ENCODE peak calls at places on chromosomes 2 and 18, in five cellular contexts. G is lower leg skin, H is RWPE2, U is mucosa of descending colon, X is GM12865. Z is an unnamed sample.

GRCh38 chr2:217856871-217857270 is 145.9 kb downstream of the TNS1 start:
- DNase-seq in H (no peak), U (no peak), G (no peak), X (no peak), Z (no peak)

GRCh38 chr2:97935719-97936161 is 60.0 kb downstream of the TMEM131 start:
- DNase-seq in H (no peak), U (no peak), G (no peak), X (no peak), Z (no peak)

GRCh38 chr2:70046534-70046933 is 40.7 kb upstream of the PCBP1 start:
- DNase-seq in U (no peak), H (no peak), G (no peak), X (no peak), Z (no peak)

GRCh38 chr2:99974275-99974674 is 168.1 kb downstream of the AFF3 start:
- DNase-seq in U (no peak), H (no peak), X (peak; percentile 12), G (no peak), Z (no peak)

GRCh38 chr2:31992934-31993333 is 17.9 kb downstream of the MEMO1 start:
- DNase-seq in H (no peak), G (no peak), U (no peak), X (no peak), Z (no peak)

GRCh38 chr2:197130318-197130717 is 180.3 kb downstream of the ANKRD44 start:
- DNase-seq in X (peak; percentile 85), U (no peak), G (no peak), H (no peak), Z (peak; percentile 47)

GRCh38 chr2:226660524-226660923 is 139.1 kb downstream of the IRS1 start:
- DNase-seq in X (no peak), G (peak; percentile 86), H (no peak), U (no peak), Z (no peak)

GRCh38 chr2:2564300-2565085 is 233.4 kb upstream of the MYT1L start:
- DNase-seq in X (no peak), H (no peak), G (no peak), U (no peak), Z (no peak)

GRCh38 chr2:234686088-234686890 is 189.4 kb upstream of the ARL4C start:
- DNase-seq in H (peak; percentile 72), X (no peak), G (no peak), U (no peak), Z (no peak)

GRCh38 chr2:42618972-42619371 is 50.5 kb downstream of the MTA3 start:
- DNase-seq in X (no peak), H (no peak), U (no peak), G (no peak), Z (no peak)

GRCh38 chr2:188601927-188602326 is 310.3 kb downstream of the GULP1 start:
- DNase-seq in G (no peak), U (no peak), H (no peak), X (no peak), Z (no peak)

GRCh38 chr2:54898451-54899226 is 151.6 kb downstream of the RTN4 start:
- DNase-seq in U (no peak), H (no peak), G (no peak), X (no peak), Z (no peak)
- H3K4me3 ChIP-seq in U (no peak overlapping the region), H (no peak overlapping the region), G (no peak overlapping the region), X (no peak overlapping the region), Z (no peak overlapping the region)

GRCh38 chr2:219161097-219161496 is 482 bp upstream of the NHEJ1 start:
- DNase-seq in X (no peak), G (no peak), U (no peak), H (no peak), Z (no peak)
- H3K4me3 ChIP-seq in X (peak overlapping the region; percentile 71), G (no peak overlapping the region), U (no peak overlapping the region), H (peak overlapping the region; percentile 57), Z (peak overlapping the region; percentile 69)

DNA sequence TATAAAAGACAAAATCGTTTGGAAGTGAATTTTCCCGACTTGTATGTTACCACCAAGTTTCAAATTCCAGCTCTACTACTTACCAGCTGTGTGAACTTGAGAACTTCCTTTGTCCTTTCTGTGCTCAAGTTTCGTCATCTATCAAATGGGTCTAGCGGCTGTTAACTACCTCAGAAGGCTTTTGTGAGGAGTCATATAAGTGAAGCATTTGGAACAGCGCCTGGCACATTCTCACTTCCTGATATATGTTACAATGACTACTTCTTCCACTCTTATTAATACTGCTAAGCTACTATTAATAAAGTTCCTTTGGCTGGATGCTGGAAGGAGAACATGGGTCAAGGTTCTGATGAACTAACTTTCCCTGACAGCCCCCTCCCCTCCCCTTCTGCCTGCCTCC is 104.5 kb downstream of the MEIS1 start:
- DNase-seq in H (no peak), X (no peak), G (no peak), U (no peak), Z (no peak)
- H3K4me3 ChIP-seq in H (no peak overlapping the region), X (no peak overlapping the region), G (no peak overlapping the region), U (no peak overlapping the region), Z (no peak overlapping the region)

GRCh38 chr18:457120-457519 is 43.4 kb downstream of the COLEC12 start:
- DNase-seq in X (no peak), U (peak; percentile 49), H (no peak), G (peak; percentile 48), Z (peak; percentile 27)

GRCh38 chr18:456361-456821 is 44.1 kb downstream of the COLEC12 start:
- DNase-seq in G (peak; percentile 54), U (no peak), X (no peak), H (no peak), Z (no peak)

GRCh38 chr18:449374-449773 is 51.1 kb downstream of the COLEC12 start:
- DNase-seq in U (no peak), X (no peak), G (no peak), H (no peak), Z (no peak)

GRCh38 chr18:452801-453200 is 47.7 kb downstream of the COLEC12 start:
- DNase-seq in X (no peak), U (no peak), H (no peak), G (no peak), Z (no peak)

GRCh38 chr18:453399-453798 is 47.1 kb downstream of the COLEC12 start:
- DNase-seq in H (no peak), X (no peak), U (no peak), G (no peak), Z (no peak)
- H3K4me3 ChIP-seq in H (no peak overlapping the region), X (no peak overlapping the region), U (no peak overlapping the region), G (no peak overlapping the region), Z (no peak overlapping the region)

GRCh38 chr2:195586062-195586713 is 70.8 kb upstream of the SLC39A10 start:
- DNase-seq in X (no peak), U (no peak), H (no peak), G (no peak), Z (no peak)
- H3K4me3 ChIP-seq in X (no peak overlapping the region), U (no peak overlapping the region), H (no peak overlapping the region), G (no peak overlapping the region), Z (no peak overlapping the region)

GRCh38 chr2:49972699-49973098 is 818.4 kb upstream of the FSHR start:
- DNase-seq in G (no peak), X (no peak), U (no peak), H (no peak), Z (no peak)

GRCh38 chr2:49978341-49978740 is 824.0 kb upstream of the FSHR start:
- DNase-seq in U (no peak), H (no peak), G (no peak), X (no peak), Z (no peak)

GRCh38 chr2:49971453-49971852 is 817.1 kb upstream of the FSHR start:
- DNase-seq in X (no peak), U (no peak), G (no peak), H (no peak), Z (no peak)

GRCh38 chr2:49973917-49974368 is 819.6 kb upstream of the FSHR start:
- DNase-seq in G (peak; percentile 22), H (no peak), X (peak; percentile 46), U (no peak), Z (peak; percentile 0)
- H3K4me3 ChIP-seq in G (no peak overlapping the region), H (peak overlapping the region; percentile 3), X (peak overlapping the region; percentile 19), U (no peak overlapping the region), Z (no peak overlapping the region)